ENCODE peak calls at places on chromosome 3, in seven cellular contexts. E, D, M, Z, L, Q and C are unnamed samples.

GRCh38 chr3:49182682-49183081 is 11.3 kb downstream of the KLHDC8B start:
- ATAC-seq in Z (no peak), E (no peak), Q (no peak), L (no peak), D (no peak), M (no peak), C (no peak)

GRCh38 chr3:154795582-154795981 is 284.5 kb upstream of the MME start:
- ATAC-seq in L (no peak), Q (no peak), E (peak; percentile 38), Z (no peak), D (peak; percentile 88), M (peak; percentile 85), C (no peak)

GRCh38 chr3:5011555-5012256 is 32.5 kb downstream of the BHLHE40 start:
- ATAC-seq in D (peak; percentile 49), E (no peak), M (no peak), Q (peak; percentile 15), Z (peak; percentile 20), L (no peak), C (peak; percentile 4)

GRCh38 chr3:132803889-132804288 is 81.7 kb upstream of the NPHP3 start:
- ATAC-seq in Z (no peak), Q (no peak), M (no peak), E (no peak), D (peak; percentile 26), L (no peak), C (no peak)

GRCh38 chr3:24520101-24520495 is 25.4 kb upstream of the THRB start:
- ATAC-seq in L (no peak), Z (no peak), Q (no peak), M (no peak), D (no peak), E (no peak), C (no peak)

GRCh38 chr3:32817195-32817560 is 619 bp upstream of the TRIM71 start:
- ATAC-seq in Z (no peak), M (no peak), L (no peak), Q (no peak), E (no peak), D (peak; percentile 25), C (no peak)

GRCh38 chr3:182465301-182466185 is 327.8 kb upstream of the ATP11B start:
- ATAC-seq in Z (peak; percentile 43), E (no peak), D (no peak), M (no peak), Q (no peak), L (no peak), C (no peak)

GRCh38 chr3:102024270-102024904 is 175.1 kb downstream of the NFKBIZ start:
- ATAC-seq in D (no peak), L (no peak), Q (no peak), E (no peak), Z (no peak), M (no peak), C (no peak)

GRCh38 chr3:157263027-157263426 is 103.1 kb upstream of the CCNL1 start:
- ATAC-seq in Z (no peak), E (no peak), L (no peak), M (no peak), Q (no peak), D (no peak), C (no peak)

GRCh38 chr3:79086514-79086913 is 681.3 kb downstream of the ROBO1 start:
- ATAC-seq in L (no peak), D (peak; percentile 76), Q (peak; percentile 57), E (peak; percentile 19), M (no peak), Z (peak; percentile 90), C (peak; percentile 67)

GRCh38 chr3:5162102-5162501 is 25.4 kb upstream of the EDEM1 start:
- ATAC-seq in M (peak; percentile 48), Z (peak; percentile 31), D (peak; percentile 28), Q (no peak), L (no peak), E (no peak), C (peak; percentile 53)

GRCh38 chr3:132435911-132436425 is 18.7 kb downstream of the DNAJC13 start:
- ATAC-seq in M (peak; percentile 41), Q (peak; percentile 67), E (no peak), D (no peak), L (no peak), Z (no peak), C (no peak)

GRCh38 chr3:134476977-134477376 is 8.8 kb downstream of the ANAPC13 start:
- ATAC-seq in Z (no peak), D (no peak), L (no peak), M (no peak), Q (no peak), E (peak; percentile 92), C (peak; percentile 51)

GRCh38 chr3:186640473-186640818 is 247 bp downstream of the FETUB start:
- ATAC-seq in Q (no peak), E (peak; percentile 69), L (no peak), D (no peak), Z (peak; percentile 64), M (no peak), C (peak; percentile 83)

GRCh38 chr3:151183253-151183652 is 19.8 kb downstream of the GPR171 start:
- ATAC-seq in L (peak; percentile 85), Z (no peak), D (peak; percentile 42), E (no peak), Q (peak; percentile 63), M (no peak), C (no peak)